ENCODE peak calls at places on chromosome 12, in five cellular contexts. J is bronchial epithelial cell; Y is coronary artery; M is dorsolateral prefrontal cortex; Q is CD8-positive, alpha-beta T cell. A is an unnamed sample.

GRCh38 chr12:31485570-31485969 is 105.4 kb downstream of the DENND5B start:
- DNase-seq in J (no peak), Y (no peak), M (no peak), Q (no peak), A (no peak)

GRCh38 chr12:57213068-57213715 is 3.4 kb upstream of the NXPH4 start:
- DNase-seq in J (peak), Y (peak), M (peak), Q (peak), A (peak)

GRCh38 chr12:16587110-16587453 is 18.9 kb downstream of the LMO3 start:
- DNase-seq in J (peak), Y (no peak), M (no peak), Q (no peak), A (no peak)

GRCh38 chr12:5204271-5204670 is 160.6 kb downstream of the KCNA5 start:
- DNase-seq in J (no peak), Y (no peak), M (no peak), Q (no peak), A (no peak)

GRCh38 chr12:130335517-130336392 is 1.9 kb upstream of the PIWIL1 start:
- DNase-seq in J (peak), Y (no peak), M (no peak), Q (no peak), A (peak)

GRCh38 chr12:56160160-56160763 is 2.1 kb downstream of the MYL6 start:
- DNase-seq in J (peak), Y (no peak), M (no peak), Q (peak), A (peak)

GRCh38 chr12:93825501-93825888 is 148.3 kb downstream of the CRADD start:
- DNase-seq in J (no peak), Y (no peak), M (no peak), Q (no peak), A (no peak)

GRCh38 chr12:3365416-3366385 is 125.3 kb upstream of the PRMT8 start:
- DNase-seq in J (peak), Y (peak), M (no peak), Q (no peak), A (no peak)

GRCh38 chr12:54421175-54421872 is 2.3 kb upstream of the ITGA5 start:
- DNase-seq in J (no peak), Y (peak), M (no peak), Q (no peak), A (no peak)

GRCh38 chr12:87866602-87867292 is 162.5 kb downstream of the C12orf50 start:
- DNase-seq in J (peak), Y (no peak), M (no peak), Q (no peak), A (no peak)

GRCh38 chr12:80745851-80746250 is 29.1 kb downstream of the MYF5 start:
- DNase-seq in J (no peak), Y (no peak), M (no peak), Q (no peak), A (no peak)

GRCh38 chr12:100267603-100268281 is 765 bp downstream of the SCYL2 start:
- DNase-seq in J (peak), Y (no peak), M (no peak), Q (no peak), A (no peak)

GRCh38 chr12:83015390-83016225 is 328.9 kb downstream of the TMTC2 start:
- DNase-seq in J (no peak), Y (no peak), M (no peak), Q (no peak), A (peak)

GRCh38 chr12:51980051-51980808 is 26.5 kb upstream of the TAMALIN start:
- DNase-seq in J (peak), Y (no peak), M (peak), Q (peak), A (peak)

GRCh38 chr12:14365294-14366210 is at the start of gene ATF7IP:
- DNase-seq in J (peak), Y (peak), M (peak), Q (peak), A (peak)

GRCh38 chr12:127881371-127882140 is 385.4 kb upstream of the TMEM132C start:
- DNase-seq in J (no peak), Y (no peak), M (no peak), Q (no peak), A (no peak)

GRCh38 chr12:62438098-62438692 is 28.4 kb upstream of the MON2 start:
- DNase-seq in J (peak), Y (no peak), M (no peak), Q (peak), A (peak)

GRCh38 chr12:123931686-123932321 is 40.8 kb downstream of the CCDC92 start:
- DNase-seq in J (peak), Y (no peak), M (no peak), Q (peak), A (no peak)

GRCh38 chr12:46385439-46385838 is 12.9 kb upstream of the SLC38A2 start:
- DNase-seq in J (no peak), Y (no peak), M (no peak), Q (no peak), A (no peak)

GRCh38 chr12:46386877-46387629 is 14.5 kb upstream of the SLC38A2 start:
- DNase-seq in J (no peak), Y (no peak), M (no peak), Q (no peak), A (peak)

GRCh38 chr12:46387697-46388096 is 15.1 kb upstream of the SLC38A2 start:
- DNase-seq in J (no peak), Y (no peak), M (no peak), Q (no peak), A (no peak)

GRCh38 chr12:46384451-46385301 is 12.1 kb upstream of the SLC38A2 start:
- DNase-seq in J (no peak), Y (no peak), M (no peak), Q (no peak), A (no peak)

DNA sequence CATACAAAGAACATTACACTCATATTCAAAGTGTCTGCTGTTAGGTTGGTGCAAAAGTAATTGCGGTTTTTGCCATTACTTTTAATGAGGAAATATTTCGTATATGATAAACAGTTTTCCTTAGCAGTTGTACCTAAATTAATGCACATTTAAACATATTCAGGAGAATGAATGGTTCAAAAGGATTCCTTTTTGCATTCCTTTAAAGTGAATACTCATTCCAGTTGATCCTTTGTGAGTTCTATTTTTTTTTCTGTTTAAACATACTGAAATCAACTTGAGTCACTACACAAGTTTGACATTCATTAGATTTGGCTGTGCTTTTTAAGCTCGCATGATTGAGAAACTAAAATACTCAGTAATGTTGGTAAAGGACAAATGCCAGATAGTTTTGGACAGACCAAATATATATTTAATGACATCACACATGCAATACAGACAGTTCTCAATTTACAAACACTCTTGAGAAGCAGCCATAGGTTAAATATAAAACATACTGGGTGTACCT is 13.8 kb upstream of the SLC38A2 start:
- DNase-seq in J (peak), Y (no peak), M (no peak), Q (no peak), A (peak)
- H3K4me3 ChIP-seq in J (no peak), Y (peak), M (no peak), Q (no peak), A (no peak)

DNA sequence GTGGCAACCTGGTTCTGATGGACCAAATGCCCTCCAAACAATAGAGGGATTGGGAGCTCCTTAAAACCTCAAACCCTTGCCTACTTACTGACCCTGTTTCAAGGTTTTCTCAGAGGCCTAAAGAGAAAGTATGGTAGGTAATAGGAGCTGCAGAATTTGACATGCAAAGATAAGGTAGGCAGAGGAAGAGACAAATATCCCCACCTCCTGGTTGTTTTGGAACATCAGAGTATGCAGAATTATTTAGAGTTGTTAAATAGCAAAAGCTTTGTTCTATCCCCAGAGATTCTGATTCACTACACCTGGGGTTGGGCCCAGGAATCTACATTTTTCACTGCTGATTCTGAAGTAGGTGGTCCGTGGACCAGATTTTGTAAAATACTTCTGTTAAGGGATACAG is 421.2 kb downstream of the SOX5 start:
- DNase-seq in J (peak), Y (no peak), M (no peak), Q (no peak), A (no peak)
- TF ChIP-seq CTCF in J (peak), Y (no peak), M (no peak), Q (no peak), A (no peak)

GRCh38 chr12:12506541-12506940 is 56.1 kb downstream of the DUSP16 start:
- DNase-seq in J (no peak), Y (no peak), M (no peak), Q (no peak), A (peak)
- H3K4me3 ChIP-seq in J (no peak), Y (peak), M (peak), Q (no peak), A (no peak)

GRCh38 chr12:114313910-114314309 is 92.0 kb downstream of the TBX5 start:
- DNase-seq in J (no peak), Y (no peak), M (no peak), Q (no peak), A (no peak)
- TF ChIP-seq CTCF in J (no peak), Y (no peak), M (no peak), Q (no peak), A (no peak)

GRCh38 chr12:69927145-69927544 is 102.1 kb downstream of the MYRFL start:
- DNase-seq in J (no peak), Y (no peak), M (no peak), Q (no peak), A (no peak)
- H3K4me3 ChIP-seq in J (no peak), Y (no peak), M (no peak), Q (no peak), A (no peak)

DNA sequence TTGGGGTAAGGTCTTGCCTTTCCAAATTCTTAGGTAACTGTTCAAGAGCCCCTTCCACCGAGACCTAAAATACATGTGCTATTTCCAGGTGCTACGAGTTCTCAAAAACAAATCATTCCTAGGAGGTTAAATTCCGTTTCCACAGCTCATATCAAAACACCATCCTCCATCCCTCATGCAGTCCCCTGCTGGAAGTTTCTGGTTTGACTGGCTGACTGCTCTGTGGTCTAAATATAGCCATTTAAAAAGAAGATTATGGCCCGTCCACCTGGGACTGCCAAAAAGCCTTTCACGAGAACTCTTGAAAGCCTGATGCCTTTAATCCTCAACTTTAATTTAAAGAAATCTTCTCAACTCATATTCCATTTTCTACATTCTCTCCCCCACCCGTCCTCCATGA is 201.5 kb upstream of the MYL2 start:
- DNase-seq in J (no peak), Y (no peak), M (no peak), Q (no peak), A (no peak)
- TF ChIP-seq CTCF in J (peak), Y (no peak), M (no peak), Q (no peak), A (no peak)